ENCODE peak calls at places on chromosomes 13 and 19, in seven cellular contexts. One of them, this sample, is unnamed.

GRCh38 chr13:100550433-100550832 is 38.2 kb downstream of the GGACT start:
- DNase-seq in HepG2: no peak
- DNase-seq in uterus: peak
- DNase-seq in spleen: no peak
- DNase-seq in testis: peak
- DNase-seq in HCT116: no peak
- DNase-seq in adrenal gland: no peak
- DNase-seq in this sample: no peak

GRCh38 chr19:33310606-33311325 is 8.4 kb upstream of the CEBPA start:
- DNase-seq in HepG2: no peak
- DNase-seq in uterus: no peak
- DNase-seq in spleen: no peak
- DNase-seq in testis: no peak
- DNase-seq in HCT116: no peak
- DNase-seq in adrenal gland: no peak
- DNase-seq in this sample: no peak

GRCh38 chr19:38941979-38942378 is 11.2 kb downstream of the MRPS12 start:
- DNase-seq in HepG2: no peak
- DNase-seq in uterus: no peak
- DNase-seq in spleen: peak
- DNase-seq in testis: no peak
- DNase-seq in HCT116: no peak
- DNase-seq in adrenal gland: no peak
- DNase-seq in this sample: no peak

GRCh38 chr19:29320076-29320475 is 107.1 kb upstream of the UQCRFS1 start:
- DNase-seq in HepG2: no peak
- DNase-seq in uterus: no peak
- DNase-seq in spleen: no peak
- DNase-seq in testis: no peak
- DNase-seq in HCT116: no peak
- DNase-seq in adrenal gland: no peak
- DNase-seq in this sample: no peak

GRCh38 chr19:13692096-13692495 is 72.2 kb upstream of the MRI1 start:
- DNase-seq in HepG2: no peak
- DNase-seq in uterus: no peak
- DNase-seq in spleen: no peak
- DNase-seq in testis: no peak
- DNase-seq in HCT116: no peak
- DNase-seq in adrenal gland: peak
- DNase-seq in this sample: no peak

GRCh38 chr13:25281193-25281936 is 5.9 kb downstream of the MTMR6 start:
- DNase-seq in HepG2: no peak
- DNase-seq in uterus: no peak
- DNase-seq in spleen: no peak
- DNase-seq in testis: no peak
- DNase-seq in HCT116: no peak
- DNase-seq in adrenal gland: no peak
- DNase-seq in this sample: no peak

GRCh38 chr13:45630791-45631190 is 15.3 kb upstream of the ERICH6B start:
- DNase-seq in HepG2: no peak
- DNase-seq in uterus: no peak
- DNase-seq in spleen: no peak
- DNase-seq in testis: no peak
- DNase-seq in HCT116: no peak
- DNase-seq in adrenal gland: no peak
- DNase-seq in this sample: no peak

GRCh38 chr19:33387351-33388230 is 14.1 kb downstream of the CEBPG start:
- DNase-seq in HepG2: no peak
- DNase-seq in uterus: no peak
- DNase-seq in spleen: no peak
- DNase-seq in testis: no peak
- DNase-seq in HCT116: no peak
- DNase-seq in adrenal gland: peak
- DNase-seq in this sample: no peak

DNA sequence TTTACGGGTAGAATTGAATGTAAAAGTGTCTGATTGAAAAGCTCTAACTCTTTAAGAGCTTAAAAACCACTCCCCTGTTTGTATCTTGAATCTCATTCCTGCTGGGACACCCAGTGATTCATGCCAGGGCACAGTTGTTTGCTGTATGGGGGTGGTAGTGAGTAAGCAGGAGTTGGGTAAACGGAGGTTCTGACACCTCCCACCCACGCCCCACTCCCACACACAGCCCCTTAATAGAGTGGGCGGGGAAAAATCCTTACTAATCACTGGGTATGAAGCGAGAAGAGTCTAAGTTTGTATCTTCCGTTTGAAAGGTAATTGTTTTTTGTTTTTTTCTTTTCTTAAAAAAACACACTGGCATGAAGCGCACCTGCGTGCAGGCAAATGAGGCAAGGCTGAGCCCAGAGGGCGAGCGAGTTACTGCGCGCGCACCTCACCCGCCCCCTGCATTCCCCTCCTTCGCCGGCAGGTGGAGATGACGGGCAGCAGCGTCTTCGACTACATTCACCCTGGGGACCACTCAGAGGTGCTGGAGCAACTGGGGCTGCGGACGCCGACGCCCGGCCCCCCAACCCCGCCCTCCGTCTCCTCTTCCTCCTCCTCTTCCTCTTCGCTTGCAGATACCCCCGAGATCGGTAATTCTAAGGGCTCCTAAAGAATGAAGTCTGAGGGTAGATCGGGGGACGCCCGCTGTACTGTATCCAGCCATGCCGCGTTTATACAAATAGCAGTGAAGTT is 12.8 kb downstream of the TMEM160 start:
- DNase-seq in HepG2: peak
- DNase-seq in uterus: peak
- DNase-seq in spleen: peak
- DNase-seq in testis: peak
- DNase-seq in HCT116: peak
- DNase-seq in adrenal gland: peak
- DNase-seq in this sample: peak
- TF ChIP-seq POLR2A in HepG2: peak
- TF ChIP-seq POLR2A in uterus: peak
- TF ChIP-seq POLR2A in spleen: no peak
- TF ChIP-seq POLR2A in testis: no peak
- TF ChIP-seq POLR2A in HCT116: peak
- TF ChIP-seq POLR2A in adrenal gland: peak
- TF ChIP-seq POLR2A in this sample: no peak

DNA sequence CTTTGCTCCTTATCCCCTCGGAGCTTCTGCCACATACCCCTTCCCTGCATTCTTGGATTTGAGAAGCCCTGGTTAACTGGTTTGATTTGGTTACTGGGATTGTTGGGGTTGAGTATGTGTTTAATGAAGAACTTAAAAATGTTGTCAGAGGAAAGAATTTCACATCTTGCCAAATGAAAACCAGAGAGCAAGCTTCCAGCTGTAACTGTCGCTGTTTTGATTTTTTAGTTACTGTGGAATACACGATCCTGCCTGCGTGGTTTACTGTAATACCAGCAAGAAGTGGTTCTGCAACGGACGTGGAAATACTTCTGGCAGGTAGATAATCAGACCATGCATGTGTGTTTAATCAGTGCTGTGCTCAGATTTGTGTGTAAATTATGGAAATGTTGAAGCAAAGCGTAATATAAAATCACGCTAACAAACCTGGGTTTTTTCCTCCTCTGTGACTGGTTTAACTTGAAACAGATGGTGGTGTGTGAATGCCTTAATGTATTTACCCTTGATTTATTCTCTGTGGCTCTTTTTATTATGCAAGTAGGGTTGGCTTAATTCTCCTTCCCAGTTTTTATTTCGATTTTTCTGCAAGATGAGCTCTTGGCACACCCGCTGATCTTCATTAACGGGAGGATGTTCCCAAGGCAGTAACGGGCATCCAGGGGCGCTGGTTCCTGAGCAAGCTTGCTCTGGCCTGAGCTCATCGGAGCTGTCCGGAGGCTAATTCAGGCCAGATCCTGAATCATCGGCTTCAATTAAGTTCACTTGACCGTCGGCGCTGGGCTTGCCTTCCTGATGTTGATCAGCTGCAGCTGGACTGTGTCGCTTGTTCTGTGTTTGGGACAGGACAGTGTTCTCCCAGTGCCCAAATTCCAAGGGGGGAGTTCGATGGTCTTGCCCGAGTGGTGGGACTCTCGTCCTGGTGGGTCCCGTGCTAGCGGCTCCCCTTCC is 16.0 kb downstream of the UPF1 start:
- DNase-seq in HepG2: no peak
- DNase-seq in uterus: peak
- DNase-seq in spleen: peak
- DNase-seq in testis: no peak
- DNase-seq in HCT116: no peak
- DNase-seq in adrenal gland: no peak
- DNase-seq in this sample: no peak
- H3K27ac ChIP-seq in HepG2: no peak
- H3K27ac ChIP-seq in uterus: peak
- H3K27ac ChIP-seq in spleen: peak
- H3K27ac ChIP-seq in testis: peak
- H3K27ac ChIP-seq in HCT116: no peak
- H3K27ac ChIP-seq in adrenal gland: peak
- H3K27ac ChIP-seq in this sample: peak

GRCh38 chr19:5154129-5154798 is 185.4 kb downstream of the KDM4B start:
- DNase-seq in HepG2: peak
- DNase-seq in uterus: peak
- DNase-seq in spleen: peak
- DNase-seq in testis: no peak
- DNase-seq in HCT116: no peak
- DNase-seq in adrenal gland: peak
- DNase-seq in this sample: no peak

GRCh38 chr19:5155586-5156210 is 184.9 kb downstream of the PTPRS start:
- DNase-seq in HepG2: no peak
- DNase-seq in uterus: no peak
- DNase-seq in spleen: peak
- DNase-seq in testis: no peak
- DNase-seq in HCT116: no peak
- DNase-seq in adrenal gland: no peak
- DNase-seq in this sample: no peak

GRCh38 chr19:5156231-5156986 is 184.2 kb downstream of the PTPRS start:
- DNase-seq in HepG2: no peak
- DNase-seq in uterus: no peak
- DNase-seq in spleen: peak
- DNase-seq in testis: no peak
- DNase-seq in HCT116: no peak
- DNase-seq in adrenal gland: no peak
- DNase-seq in this sample: no peak

GRCh38 chr19:5153601-5154128 is 184.8 kb downstream of the KDM4B start:
- DNase-seq in HepG2: no peak
- DNase-seq in uterus: no peak
- DNase-seq in spleen: peak
- DNase-seq in testis: no peak
- DNase-seq in HCT116: no peak
- DNase-seq in adrenal gland: no peak
- DNase-seq in this sample: no peak

DNA sequence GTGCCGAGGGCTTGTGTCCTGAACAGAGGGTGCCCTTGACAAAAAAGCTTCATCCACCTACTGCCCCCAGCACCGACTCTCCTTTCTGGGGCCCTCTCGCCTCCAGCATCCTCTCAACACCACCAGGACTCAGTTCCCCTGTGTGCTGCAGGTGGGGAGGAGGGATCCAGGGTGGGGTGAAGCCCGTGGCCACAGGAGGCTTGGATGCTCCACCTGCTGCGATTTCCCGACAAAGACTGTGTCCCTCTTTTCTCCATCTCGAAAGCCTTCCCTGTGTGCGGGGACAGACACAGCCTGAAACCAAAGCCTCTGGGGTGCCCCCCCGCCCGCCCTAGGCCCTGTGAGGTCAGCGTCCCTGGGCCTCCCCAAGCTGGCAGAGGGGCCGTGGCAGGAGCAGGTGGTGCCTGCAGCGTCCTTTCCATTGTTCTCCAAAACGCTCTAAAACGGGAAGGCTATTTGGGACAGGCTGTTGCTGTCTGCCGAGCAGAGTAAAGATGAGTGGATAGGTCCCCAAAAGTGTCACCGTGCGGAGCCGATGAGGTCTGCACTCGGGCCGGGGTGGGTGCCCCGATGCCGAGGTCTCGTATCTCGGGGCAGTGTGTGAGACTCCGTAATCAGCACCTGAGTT is 185.7 kb downstream of the PTPRS start:
- DNase-seq in HepG2: no peak
- DNase-seq in uterus: no peak
- DNase-seq in spleen: peak
- DNase-seq in testis: no peak
- DNase-seq in HCT116: no peak
- DNase-seq in adrenal gland: no peak
- DNase-seq in this sample: no peak
- TF ChIP-seq POLR2A in HepG2: no peak
- TF ChIP-seq POLR2A in uterus: no peak
- TF ChIP-seq POLR2A in spleen: no peak
- TF ChIP-seq POLR2A in testis: no peak
- TF ChIP-seq POLR2A in HCT116: no peak
- TF ChIP-seq POLR2A in adrenal gland: no peak
- TF ChIP-seq POLR2A in this sample: no peak

GRCh38 chr19:11694533-11695439 is 44.0 kb downstream of the ZNF823 start:
- DNase-seq in HepG2: peak
- DNase-seq in uterus: peak
- DNase-seq in spleen: peak
- DNase-seq in testis: peak
- DNase-seq in HCT116: peak
- DNase-seq in adrenal gland: peak
- DNase-seq in this sample: peak

GRCh38 chr19:11698231-11698630 is 40.5 kb downstream of the ZNF823 start:
- DNase-seq in HepG2: no peak
- DNase-seq in uterus: no peak
- DNase-seq in spleen: no peak
- DNase-seq in testis: no peak
- DNase-seq in HCT116: no peak
- DNase-seq in adrenal gland: no peak
- DNase-seq in this sample: no peak

GRCh38 chr19:11697284-11697855 is 41.4 kb downstream of the ZNF823 start:
- DNase-seq in HepG2: no peak
- DNase-seq in uterus: no peak
- DNase-seq in spleen: no peak
- DNase-seq in testis: no peak
- DNase-seq in HCT116: no peak
- DNase-seq in adrenal gland: no peak
- DNase-seq in this sample: no peak

GRCh38 chr19:11693505-11694499 is 44.9 kb downstream of the ZNF823 start:
- DNase-seq in HepG2: peak
- DNase-seq in uterus: no peak
- DNase-seq in spleen: no peak
- DNase-seq in testis: no peak
- DNase-seq in HCT116: peak
- DNase-seq in adrenal gland: no peak
- DNase-seq in this sample: no peak

DNA sequence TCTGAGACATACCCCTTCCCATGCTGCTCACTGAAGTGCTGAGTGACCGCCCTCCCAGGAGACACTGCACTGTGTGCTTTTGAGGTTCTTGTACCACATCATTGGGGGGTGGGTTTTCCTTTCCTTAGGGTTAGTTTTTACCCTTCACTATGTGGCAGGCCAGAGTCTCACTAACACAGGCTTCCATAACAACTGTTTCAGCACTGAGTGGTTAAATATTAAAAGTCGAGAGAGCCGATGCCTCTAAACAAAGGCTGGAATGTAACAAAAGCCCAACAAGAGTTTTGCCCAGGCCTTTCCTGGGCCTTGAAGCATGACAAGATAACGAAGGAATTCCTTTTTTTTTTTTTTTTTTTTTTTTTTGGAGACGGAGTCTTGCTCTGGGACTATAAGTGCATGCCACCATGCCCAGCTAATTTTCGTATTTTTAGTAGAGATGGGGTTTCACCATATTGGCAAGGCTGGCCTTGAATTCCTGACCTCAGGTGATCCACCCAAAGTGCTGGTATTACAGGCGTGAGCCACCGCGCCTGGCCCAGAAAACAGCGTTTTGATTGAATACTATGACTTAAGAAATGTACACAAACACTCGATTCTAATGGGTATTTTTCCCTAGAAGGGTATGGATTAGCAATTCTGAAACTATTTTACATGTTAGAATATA is 46.5 kb downstream of the ZNF823 start:
- DNase-seq in HepG2: peak
- DNase-seq in uterus: no peak
- DNase-seq in spleen: no peak
- DNase-seq in testis: no peak
- DNase-seq in HCT116: no peak
- DNase-seq in adrenal gland: no peak
- DNase-seq in this sample: no peak
- H3K27ac ChIP-seq in HepG2: peak
- H3K27ac ChIP-seq in uterus: no peak
- H3K27ac ChIP-seq in spleen: no peak
- H3K27ac ChIP-seq in testis: no peak
- H3K27ac ChIP-seq in HCT116: no peak
- H3K27ac ChIP-seq in adrenal gland: no peak
- H3K27ac ChIP-seq in this sample: no peak